ENCODE peak calls at places on chromosomes 13 and 19, in ten cellular contexts. One of them, this sample, is unnamed.

GRCh38 chr13:50518791-50519201 is 324.7 kb downstream of the DLEU7 start:
- DNase-seq in AML-193: no peak
- DNase-seq in NCI-H2081: no peak
- DNase-seq in activated T-cell treated with anti-CD3 and anti-CD28 coated beads, Interleukin-2, amount 50 U/mL, for 24 hours: no peak
- DNase-seq in GM12878: no peak
- DNase-seq in CD8-positive, alpha-beta T cell: no peak
- DNase-seq in CMK: no peak
- DNase-seq in GM04504: no peak
- DNase-seq in stimulated activated CD4-positive, alpha-beta T cell treated with anti-CD3 and anti-CD28 coated beads, Interleukin-1b, Interleukin-23, amount 100 ng/mL, for 1 hour: no peak
- DNase-seq in Right ventricle myocardium superior: no peak
- DNase-seq in this sample: no peak

GRCh38 chr13:96899946-96900345 is 94.3 kb downstream of the OXGR1 start:
- DNase-seq in GM12878: no peak
- DNase-seq in activated T-cell treated with anti-CD3 and anti-CD28 coated beads, Interleukin-2, amount 50 U/mL, for 24 hours: no peak
- DNase-seq in CD8-positive, alpha-beta T cell: no peak
- DNase-seq in Right ventricle myocardium superior: no peak
- DNase-seq in stimulated activated CD4-positive, alpha-beta T cell treated with anti-CD3 and anti-CD28 coated beads, Interleukin-1b, Interleukin-23, amount 100 ng/mL, for 1 hour: no peak
- DNase-seq in CMK: no peak
- DNase-seq in NCI-H2081: no peak
- DNase-seq in AML-193: no peak
- DNase-seq in GM04504: no peak
- DNase-seq in this sample: no peak

GRCh38 chr19:19445288-19445687 is 39.8 kb downstream of the GATAD2A start:
- DNase-seq in CMK: no peak
- DNase-seq in AML-193: no peak
- DNase-seq in stimulated activated CD4-positive, alpha-beta T cell treated with anti-CD3 and anti-CD28 coated beads, Interleukin-1b, Interleukin-23, amount 100 ng/mL, for 1 hour: no peak
- DNase-seq in NCI-H2081: no peak
- DNase-seq in Right ventricle myocardium superior: no peak
- DNase-seq in activated T-cell treated with anti-CD3 and anti-CD28 coated beads, Interleukin-2, amount 50 U/mL, for 24 hours: no peak
- DNase-seq in CD8-positive, alpha-beta T cell: no peak
- DNase-seq in GM04504: no peak
- DNase-seq in GM12878: no peak
- DNase-seq in this sample: no peak

GRCh38 chr19:27671876-27672275 is 1541.1 kb downstream of the UQCRFS1 start:
- DNase-seq in CD8-positive, alpha-beta T cell: no peak
- DNase-seq in GM12878: no peak
- DNase-seq in NCI-H2081: no peak
- DNase-seq in Right ventricle myocardium superior: no peak
- DNase-seq in GM04504: no peak
- DNase-seq in CMK: no peak
- DNase-seq in AML-193: no peak
- DNase-seq in activated T-cell treated with anti-CD3 and anti-CD28 coated beads, Interleukin-2, amount 50 U/mL, for 24 hours: no peak
- DNase-seq in stimulated activated CD4-positive, alpha-beta T cell treated with anti-CD3 and anti-CD28 coated beads, Interleukin-1b, Interleukin-23, amount 100 ng/mL, for 1 hour: no peak
- DNase-seq in this sample: no peak

GRCh38 chr13:73399347-73400216 is 340.8 kb downstream of the KLF5 start:
- DNase-seq in GM12878: no peak
- DNase-seq in NCI-H2081: no peak
- DNase-seq in activated T-cell treated with anti-CD3 and anti-CD28 coated beads, Interleukin-2, amount 50 U/mL, for 24 hours: no peak
- DNase-seq in CD8-positive, alpha-beta T cell: no peak
- DNase-seq in CMK: no peak
- DNase-seq in stimulated activated CD4-positive, alpha-beta T cell treated with anti-CD3 and anti-CD28 coated beads, Interleukin-1b, Interleukin-23, amount 100 ng/mL, for 1 hour: no peak
- DNase-seq in AML-193: no peak
- DNase-seq in GM04504: no peak
- DNase-seq in Right ventricle myocardium superior: no peak
- DNase-seq in this sample: no peak

GRCh38 chr19:46728693-46729339 is 11.9 kb upstream of the PRKD2 start:
- DNase-seq in AML-193: peak
- DNase-seq in Right ventricle myocardium superior: peak
- DNase-seq in stimulated activated CD4-positive, alpha-beta T cell treated with anti-CD3 and anti-CD28 coated beads, Interleukin-1b, Interleukin-23, amount 100 ng/mL, for 1 hour: peak
- DNase-seq in GM04504: no peak
- DNase-seq in activated T-cell treated with anti-CD3 and anti-CD28 coated beads, Interleukin-2, amount 50 U/mL, for 24 hours: peak
- DNase-seq in GM12878: no peak
- DNase-seq in CD8-positive, alpha-beta T cell: peak
- DNase-seq in CMK: no peak
- DNase-seq in NCI-H2081: peak
- DNase-seq in this sample: peak

GRCh38 chr13:80379245-80379644 is 38.3 kb upstream of the SPRY2 start:
- DNase-seq in Right ventricle myocardium superior: no peak
- DNase-seq in stimulated activated CD4-positive, alpha-beta T cell treated with anti-CD3 and anti-CD28 coated beads, Interleukin-1b, Interleukin-23, amount 100 ng/mL, for 1 hour: no peak
- DNase-seq in activated T-cell treated with anti-CD3 and anti-CD28 coated beads, Interleukin-2, amount 50 U/mL, for 24 hours: no peak
- DNase-seq in CMK: no peak
- DNase-seq in AML-193: no peak
- DNase-seq in GM04504: peak
- DNase-seq in NCI-H2081: no peak
- DNase-seq in GM12878: no peak
- DNase-seq in CD8-positive, alpha-beta T cell: no peak
- DNase-seq in this sample: no peak

GRCh38 chr19:55419624-55420236 is 12.1 kb upstream of the UBE2S start:
- DNase-seq in Right ventricle myocardium superior: no peak
- DNase-seq in NCI-H2081: no peak
- DNase-seq in CMK: no peak
- DNase-seq in CD8-positive, alpha-beta T cell: no peak
- DNase-seq in activated T-cell treated with anti-CD3 and anti-CD28 coated beads, Interleukin-2, amount 50 U/mL, for 24 hours: no peak
- DNase-seq in stimulated activated CD4-positive, alpha-beta T cell treated with anti-CD3 and anti-CD28 coated beads, Interleukin-1b, Interleukin-23, amount 100 ng/mL, for 1 hour: no peak
- DNase-seq in AML-193: no peak
- DNase-seq in GM12878: no peak
- DNase-seq in GM04504: no peak
- DNase-seq in this sample: no peak

GRCh38 chr13:27375686-27376326 is 48.6 kb upstream of the GTF3A start:
- DNase-seq in GM12878: no peak
- DNase-seq in CMK: no peak
- DNase-seq in Right ventricle myocardium superior: no peak
- DNase-seq in stimulated activated CD4-positive, alpha-beta T cell treated with anti-CD3 and anti-CD28 coated beads, Interleukin-1b, Interleukin-23, amount 100 ng/mL, for 1 hour: peak
- DNase-seq in GM04504: peak
- DNase-seq in activated T-cell treated with anti-CD3 and anti-CD28 coated beads, Interleukin-2, amount 50 U/mL, for 24 hours: peak
- DNase-seq in AML-193: peak
- DNase-seq in CD8-positive, alpha-beta T cell: no peak
- DNase-seq in NCI-H2081: no peak
- DNase-seq in this sample: peak

GRCh38 chr13:110306960-110307696 is at the start of the genes COL4A1 and COL4A2:
- DNase-seq in NCI-H2081: peak
- DNase-seq in GM12878: no peak
- DNase-seq in CD8-positive, alpha-beta T cell: no peak
- DNase-seq in activated T-cell treated with anti-CD3 and anti-CD28 coated beads, Interleukin-2, amount 50 U/mL, for 24 hours: no peak
- DNase-seq in stimulated activated CD4-positive, alpha-beta T cell treated with anti-CD3 and anti-CD28 coated beads, Interleukin-1b, Interleukin-23, amount 100 ng/mL, for 1 hour: no peak
- DNase-seq in GM04504: no peak
- DNase-seq in CMK: no peak
- DNase-seq in AML-193: no peak
- DNase-seq in Right ventricle myocardium superior: peak
- DNase-seq in this sample: peak

GRCh38 chr13:112241288-112241687 is 134.9 kb upstream of the SPACA7 start:
- DNase-seq in CMK: no peak
- DNase-seq in stimulated activated CD4-positive, alpha-beta T cell treated with anti-CD3 and anti-CD28 coated beads, Interleukin-1b, Interleukin-23, amount 100 ng/mL, for 1 hour: no peak
- DNase-seq in GM12878: no peak
- DNase-seq in AML-193: no peak
- DNase-seq in Right ventricle myocardium superior: no peak
- DNase-seq in CD8-positive, alpha-beta T cell: no peak
- DNase-seq in GM04504: no peak
- DNase-seq in NCI-H2081: no peak
- DNase-seq in activated T-cell treated with anti-CD3 and anti-CD28 coated beads, Interleukin-2, amount 50 U/mL, for 24 hours: no peak
- DNase-seq in this sample: no peak

GRCh38 chr13:37109080-37109678 is 3.7 kb upstream of the CSNK1A1L start:
- DNase-seq in Right ventricle myocardium superior: no peak
- DNase-seq in AML-193: peak
- DNase-seq in CMK: no peak
- DNase-seq in CD8-positive, alpha-beta T cell: no peak
- DNase-seq in GM12878: no peak
- DNase-seq in GM04504: peak
- DNase-seq in activated T-cell treated with anti-CD3 and anti-CD28 coated beads, Interleukin-2, amount 50 U/mL, for 24 hours: no peak
- DNase-seq in NCI-H2081: peak
- DNase-seq in stimulated activated CD4-positive, alpha-beta T cell treated with anti-CD3 and anti-CD28 coated beads, Interleukin-1b, Interleukin-23, amount 100 ng/mL, for 1 hour: no peak
- DNase-seq in this sample: no peak

GRCh38 chr19:41624515-41624914 is 2.4 kb downstream of the CEACAM4 start:
- DNase-seq in CD8-positive, alpha-beta T cell: no peak
- DNase-seq in CMK: no peak
- DNase-seq in GM04504: no peak
- DNase-seq in stimulated activated CD4-positive, alpha-beta T cell treated with anti-CD3 and anti-CD28 coated beads, Interleukin-1b, Interleukin-23, amount 100 ng/mL, for 1 hour: no peak
- DNase-seq in NCI-H2081: no peak
- DNase-seq in activated T-cell treated with anti-CD3 and anti-CD28 coated beads, Interleukin-2, amount 50 U/mL, for 24 hours: no peak
- DNase-seq in GM12878: no peak
- DNase-seq in Right ventricle myocardium superior: no peak
- DNase-seq in AML-193: no peak
- DNase-seq in this sample: no peak

GRCh38 chr19:43229315-43229714 is 23.9 kb upstream of the PSG4 start:
- DNase-seq in CD8-positive, alpha-beta T cell: no peak
- DNase-seq in GM12878: no peak
- DNase-seq in activated T-cell treated with anti-CD3 and anti-CD28 coated beads, Interleukin-2, amount 50 U/mL, for 24 hours: no peak
- DNase-seq in Right ventricle myocardium superior: no peak
- DNase-seq in stimulated activated CD4-positive, alpha-beta T cell treated with anti-CD3 and anti-CD28 coated beads, Interleukin-1b, Interleukin-23, amount 100 ng/mL, for 1 hour: no peak
- DNase-seq in CMK: no peak
- DNase-seq in NCI-H2081: no peak
- DNase-seq in GM04504: no peak
- DNase-seq in AML-193: no peak
- DNase-seq in this sample: no peak

GRCh38 chr19:2650515-2650914 is 52.0 kb downstream of the GNG7 start:
- DNase-seq in CD8-positive, alpha-beta T cell: no peak
- DNase-seq in GM04504: no peak
- DNase-seq in AML-193: no peak
- DNase-seq in CMK: no peak
- DNase-seq in activated T-cell treated with anti-CD3 and anti-CD28 coated beads, Interleukin-2, amount 50 U/mL, for 24 hours: no peak
- DNase-seq in GM12878: no peak
- DNase-seq in stimulated activated CD4-positive, alpha-beta T cell treated with anti-CD3 and anti-CD28 coated beads, Interleukin-1b, Interleukin-23, amount 100 ng/mL, for 1 hour: no peak
- DNase-seq in Right ventricle myocardium superior: peak
- DNase-seq in NCI-H2081: no peak
- DNase-seq in this sample: peak

GRCh38 chr19:13260883-13261653 is 110.9 kb downstream of the IER2 start:
- DNase-seq in stimulated activated CD4-positive, alpha-beta T cell treated with anti-CD3 and anti-CD28 coated beads, Interleukin-1b, Interleukin-23, amount 100 ng/mL, for 1 hour: no peak
- DNase-seq in CD8-positive, alpha-beta T cell: no peak
- DNase-seq in Right ventricle myocardium superior: no peak
- DNase-seq in activated T-cell treated with anti-CD3 and anti-CD28 coated beads, Interleukin-2, amount 50 U/mL, for 24 hours: peak
- DNase-seq in GM04504: peak
- DNase-seq in GM12878: peak
- DNase-seq in AML-193: no peak
- DNase-seq in CMK: no peak
- DNase-seq in NCI-H2081: no peak
- DNase-seq in this sample: no peak

GRCh38 chr19:45508931-45509691 is 1.8 kb downstream of the VASP start:
- DNase-seq in GM12878: peak
- DNase-seq in NCI-H2081: no peak
- DNase-seq in GM04504: peak
- DNase-seq in CD8-positive, alpha-beta T cell: no peak
- DNase-seq in stimulated activated CD4-positive, alpha-beta T cell treated with anti-CD3 and anti-CD28 coated beads, Interleukin-1b, Interleukin-23, amount 100 ng/mL, for 1 hour: no peak
- DNase-seq in CMK: peak
- DNase-seq in activated T-cell treated with anti-CD3 and anti-CD28 coated beads, Interleukin-2, amount 50 U/mL, for 24 hours: peak
- DNase-seq in Right ventricle myocardium superior: peak
- DNase-seq in AML-193: peak
- DNase-seq in this sample: peak

GRCh38 chr19:48963371-48964204 is 1.5 kb upstream of the FTL start:
- DNase-seq in NCI-H2081: no peak
- DNase-seq in stimulated activated CD4-positive, alpha-beta T cell treated with anti-CD3 and anti-CD28 coated beads, Interleukin-1b, Interleukin-23, amount 100 ng/mL, for 1 hour: peak
- DNase-seq in GM04504: peak
- DNase-seq in activated T-cell treated with anti-CD3 and anti-CD28 coated beads, Interleukin-2, amount 50 U/mL, for 24 hours: peak
- DNase-seq in AML-193: no peak
- DNase-seq in GM12878: no peak
- DNase-seq in Right ventricle myocardium superior: peak
- DNase-seq in CD8-positive, alpha-beta T cell: no peak
- DNase-seq in CMK: peak
- DNase-seq in this sample: peak

GRCh38 chr13:30186644-30187431 is 120.5 kb downstream of the KATNAL1 start:
- DNase-seq in NCI-H2081: peak
- DNase-seq in Right ventricle myocardium superior: no peak
- DNase-seq in CD8-positive, alpha-beta T cell: no peak
- DNase-seq in GM12878: no peak
- DNase-seq in GM04504: no peak
- DNase-seq in AML-193: no peak
- DNase-seq in CMK: no peak
- DNase-seq in stimulated activated CD4-positive, alpha-beta T cell treated with anti-CD3 and anti-CD28 coated beads, Interleukin-1b, Interleukin-23, amount 100 ng/mL, for 1 hour: no peak
- DNase-seq in activated T-cell treated with anti-CD3 and anti-CD28 coated beads, Interleukin-2, amount 50 U/mL, for 24 hours: no peak
- DNase-seq in this sample: no peak

GRCh38 chr19:31500540-31500830 is 151.2 kb upstream of the TSHZ3 start:
- DNase-seq in stimulated activated CD4-positive, alpha-beta T cell treated with anti-CD3 and anti-CD28 coated beads, Interleukin-1b, Interleukin-23, amount 100 ng/mL, for 1 hour: no peak
- DNase-seq in NCI-H2081: no peak
- DNase-seq in GM12878: no peak
- DNase-seq in AML-193: no peak
- DNase-seq in GM04504: no peak
- DNase-seq in activated T-cell treated with anti-CD3 and anti-CD28 coated beads, Interleukin-2, amount 50 U/mL, for 24 hours: no peak
- DNase-seq in CD8-positive, alpha-beta T cell: no peak
- DNase-seq in CMK: no peak
- DNase-seq in Right ventricle myocardium superior: no peak
- DNase-seq in this sample: no peak

GRCh38 chr13:113044431-113045114 is 61.0 kb upstream of the F7 start:
- DNase-seq in NCI-H2081: no peak
- DNase-seq in stimulated activated CD4-positive, alpha-beta T cell treated with anti-CD3 and anti-CD28 coated beads, Interleukin-1b, Interleukin-23, amount 100 ng/mL, for 1 hour: no peak
- DNase-seq in GM12878: no peak
- DNase-seq in CD8-positive, alpha-beta T cell: no peak
- DNase-seq in AML-193: no peak
- DNase-seq in GM04504: peak
- DNase-seq in CMK: no peak
- DNase-seq in Right ventricle myocardium superior: peak
- DNase-seq in activated T-cell treated with anti-CD3 and anti-CD28 coated beads, Interleukin-2, amount 50 U/mL, for 24 hours: no peak
- DNase-seq in this sample: no peak

GRCh38 chr13:104740616-104741222 is 1674.5 kb upstream of the SLC10A2 start:
- DNase-seq in Right ventricle myocardium superior: no peak
- DNase-seq in CMK: no peak
- DNase-seq in CD8-positive, alpha-beta T cell: no peak
- DNase-seq in GM04504: no peak
- DNase-seq in NCI-H2081: no peak
- DNase-seq in AML-193: no peak
- DNase-seq in GM12878: no peak
- DNase-seq in stimulated activated CD4-positive, alpha-beta T cell treated with anti-CD3 and anti-CD28 coated beads, Interleukin-1b, Interleukin-23, amount 100 ng/mL, for 1 hour: no peak
- DNase-seq in activated T-cell treated with anti-CD3 and anti-CD28 coated beads, Interleukin-2, amount 50 U/mL, for 24 hours: no peak
- DNase-seq in this sample: no peak

GRCh38 chr13:31755803-31756212 is 16.5 kb downstream of the RXFP2 start:
- DNase-seq in GM12878: no peak
- DNase-seq in stimulated activated CD4-positive, alpha-beta T cell treated with anti-CD3 and anti-CD28 coated beads, Interleukin-1b, Interleukin-23, amount 100 ng/mL, for 1 hour: no peak
- DNase-seq in activated T-cell treated with anti-CD3 and anti-CD28 coated beads, Interleukin-2, amount 50 U/mL, for 24 hours: no peak
- DNase-seq in CD8-positive, alpha-beta T cell: no peak
- DNase-seq in CMK: no peak
- DNase-seq in Right ventricle myocardium superior: no peak
- DNase-seq in NCI-H2081: no peak
- DNase-seq in AML-193: no peak
- DNase-seq in GM04504: peak
- DNase-seq in this sample: no peak

GRCh38 chr13:102145750-102146149 is 256.1 kb downstream of the FGF14 start:
- DNase-seq in GM12878: no peak
- DNase-seq in NCI-H2081: no peak
- DNase-seq in CMK: no peak
- DNase-seq in activated T-cell treated with anti-CD3 and anti-CD28 coated beads, Interleukin-2, amount 50 U/mL, for 24 hours: no peak
- DNase-seq in CD8-positive, alpha-beta T cell: no peak
- DNase-seq in stimulated activated CD4-positive, alpha-beta T cell treated with anti-CD3 and anti-CD28 coated beads, Interleukin-1b, Interleukin-23, amount 100 ng/mL, for 1 hour: no peak
- DNase-seq in GM04504: no peak
- DNase-seq in AML-193: no peak
- DNase-seq in Right ventricle myocardium superior: no peak
- DNase-seq in this sample: no peak

GRCh38 chr19:19627716-19628498 is at the start of gene LPAR2:
- DNase-seq in Right ventricle myocardium superior: peak
- DNase-seq in CD8-positive, alpha-beta T cell: peak
- DNase-seq in AML-193: no peak
- DNase-seq in NCI-H2081: peak
- DNase-seq in activated T-cell treated with anti-CD3 and anti-CD28 coated beads, Interleukin-2, amount 50 U/mL, for 24 hours: peak
- DNase-seq in stimulated activated CD4-positive, alpha-beta T cell treated with anti-CD3 and anti-CD28 coated beads, Interleukin-1b, Interleukin-23, amount 100 ng/mL, for 1 hour: peak
- DNase-seq in GM04504: no peak
- DNase-seq in GM12878: no peak
- DNase-seq in CMK: no peak
- DNase-seq in this sample: peak

GRCh38 chr13:74040200-74040599 is 94.0 kb downstream of the KLF12 start:
- DNase-seq in NCI-H2081: no peak
- DNase-seq in GM04504: no peak
- DNase-seq in Right ventricle myocardium superior: peak
- DNase-seq in CMK: peak
- DNase-seq in stimulated activated CD4-positive, alpha-beta T cell treated with anti-CD3 and anti-CD28 coated beads, Interleukin-1b, Interleukin-23, amount 100 ng/mL, for 1 hour: peak
- DNase-seq in CD8-positive, alpha-beta T cell: no peak
- DNase-seq in AML-193: peak
- DNase-seq in GM12878: no peak
- DNase-seq in activated T-cell treated with anti-CD3 and anti-CD28 coated beads, Interleukin-2, amount 50 U/mL, for 24 hours: peak
- DNase-seq in this sample: peak

GRCh38 chr19:46069841-46070341 is 29.1 kb upstream of the IGFL4 start:
- DNase-seq in GM04504: no peak
- DNase-seq in activated T-cell treated with anti-CD3 and anti-CD28 coated beads, Interleukin-2, amount 50 U/mL, for 24 hours: no peak
- DNase-seq in CD8-positive, alpha-beta T cell: no peak
- DNase-seq in GM12878: no peak
- DNase-seq in AML-193: no peak
- DNase-seq in Right ventricle myocardium superior: no peak
- DNase-seq in CMK: no peak
- DNase-seq in NCI-H2081: no peak
- DNase-seq in stimulated activated CD4-positive, alpha-beta T cell treated with anti-CD3 and anti-CD28 coated beads, Interleukin-1b, Interleukin-23, amount 100 ng/mL, for 1 hour: no peak
- DNase-seq in this sample: no peak

GRCh38 chr13:72025836-72026235 is 158.8 kb upstream of the DACH1 start:
- DNase-seq in CD8-positive, alpha-beta T cell: no peak
- DNase-seq in Right ventricle myocardium superior: no peak
- DNase-seq in stimulated activated CD4-positive, alpha-beta T cell treated with anti-CD3 and anti-CD28 coated beads, Interleukin-1b, Interleukin-23, amount 100 ng/mL, for 1 hour: no peak
- DNase-seq in GM12878: no peak
- DNase-seq in AML-193: no peak
- DNase-seq in GM04504: no peak
- DNase-seq in activated T-cell treated with anti-CD3 and anti-CD28 coated beads, Interleukin-2, amount 50 U/mL, for 24 hours: no peak
- DNase-seq in CMK: no peak
- DNase-seq in NCI-H2081: no peak
- DNase-seq in this sample: no peak